ENCODE peak calls at places on chromosome 20, in eight cellular contexts. J is hepatic stellate cell; I is naive thymus-derived CD4-positive, alpha-beta T cell; S is GM23248; P is effector memory CD8-positive, alpha-beta T cell; H is myocyte; F is NCI-H1105; R is epithelial cell of esophagus. K is an unnamed sample.

GRCh38 chr20:57225197-57225733 is 41.2 kb downstream of the BMP7 start:
- DNase-seq in F (no peak), P (no peak), H (no peak), J (no peak), R (no peak), I (no peak), S (no peak), K (no peak)

GRCh38 chr20:47689726-47690125 is 95.6 kb downstream of the SULF2 start:
- DNase-seq in P (no peak), J (no peak), S (no peak), F (no peak), R (no peak), H (no peak), I (no peak), K (no peak)

GRCh38 chr20:35315199-35316020 is 23.2 kb upstream of the FAM83C start:
- DNase-seq in F (no peak), P (no peak), R (no peak), J (no peak), H (no peak), S (peak; percentile 61), I (no peak), K (no peak)

GRCh38 chr20:20668639-20669038 is 43.8 kb downstream of the RALGAPA2 start:
- DNase-seq in S (no peak), F (no peak), R (no peak), H (peak; percentile 4), J (no peak), I (no peak), P (no peak), K (no peak)

GRCh38 chr20:4835244-4836177 is 113.8 kb downstream of the PRND start:
- DNase-seq in F (no peak), P (no peak), R (no peak), J (no peak), H (no peak), S (peak; percentile 55), I (no peak), K (no peak)

GRCh38 chr20:18233408-18233943 is 54.9 kb upstream of the ZNF133 start:
- DNase-seq in P (no peak), I (no peak), F (no peak), H (no peak), R (no peak), S (no peak), J (no peak), K (no peak)

GRCh38 chr20:54115172-54115854 is 44.9 kb upstream of the BCAS1 start:
- DNase-seq in I (no peak), S (peak; percentile 46), J (no peak), P (no peak), R (no peak), H (peak; percentile 15), F (no peak), K (no peak)

GRCh38 chr20:4267242-4267641 is 251.9 kb upstream of the RNF24 start:
- DNase-seq in S (no peak), I (no peak), H (no peak), P (no peak), F (no peak), R (no peak), J (no peak), K (no peak)

GRCh38 chr20:47360489-47361267 is 4.2 kb upstream of the ZMYND8 start:
- DNase-seq in R (peak; percentile 87), S (peak; percentile 80), I (no peak), F (peak; percentile 97), H (peak; percentile 89), J (peak; percentile 79), P (no peak), K (peak; percentile 76)

GRCh38 chr20:52992632-52993031 is 20.5 kb downstream of the TSHZ2 start:
- DNase-seq in J (no peak), I (no peak), F (no peak), H (no peak), R (no peak), P (no peak), S (peak; percentile 53), K (no peak)

GRCh38 chr20:49901588-49901987 is 13.7 kb downstream of the SPATA2 start:
- DNase-seq in J (no peak), R (no peak), S (no peak), P (no peak), I (no peak), F (no peak), H (peak; percentile 35), K (no peak)

GRCh38 chr20:51565741-51566140 is 23.2 kb upstream of the NFATC2 start:
- DNase-seq in F (no peak), I (no peak), P (no peak), R (no peak), H (peak; percentile 25), S (peak; percentile 85), J (peak; percentile 60), K (no peak)

GRCh38 chr20:19934792-19935491 is 82.2 kb upstream of the NAA20 start:
- DNase-seq in H (peak; percentile 42), J (no peak), I (no peak), F (peak; percentile 45), P (no peak), R (peak; percentile 83), S (no peak), K (peak; percentile 33)

GRCh38 chr20:57658447-57659130 is 38.4 kb upstream of the ZBP1 start:
- DNase-seq in P (no peak), F (no peak), R (no peak), S (no peak), I (no peak), H (no peak), J (peak; percentile 3), K (no peak)

GRCh38 chr20:63167026-63167917 is 48.7 kb downstream of the YTHDF1 start:
- DNase-seq in J (no peak), P (no peak), F (no peak), R (no peak), S (peak; percentile 33), H (no peak), I (no peak), K (no peak)

GRCh38 chr20:20366896-20367680 is 816 bp upstream of the INSM1 start:
- DNase-seq in J (no peak), H (no peak), F (peak; percentile 86), R (no peak), I (no peak), S (peak; percentile 21), P (no peak), K (peak; percentile 63)

GRCh38 chr20:51505566-51505965 is 37.0 kb downstream of the NFATC2 start:
- DNase-seq in P (no peak), I (no peak), J (no peak), F (no peak), S (no peak), R (no peak), H (no peak), K (no peak)

GRCh38 chr20:16472045-16472872 is 101.0 kb downstream of the KIF16B start:
- DNase-seq in P (no peak), F (no peak), I (no peak), S (peak; percentile 13), H (no peak), J (no peak), R (peak; percentile 54), K (no peak)

GRCh38 chr20:10661261-10661660 is 12.5 kb downstream of the JAG1 start:
- DNase-seq in I (no peak), P (no peak), R (no peak), F (no peak), J (no peak), S (no peak), H (no peak), K (no peak)

GRCh38 chr20:22577515-22578220 is 6.7 kb downstream of the FOXA2 start:
- DNase-seq in P (no peak), I (no peak), H (no peak), F (no peak), S (no peak), R (no peak), J (no peak), K (no peak)

GRCh38 chr20:36483919-36484808 is 57.2 kb upstream of the MYL9 start:
- DNase-seq in J (no peak), I (no peak), F (no peak), R (peak; percentile 53), H (no peak), P (no peak), S (peak; percentile 73), K (peak; percentile 58)

GRCh38 chr20:5969348-5969935 is 19.0 kb downstream of the MCM8 start:
- DNase-seq in H (no peak), S (no peak), I (no peak), R (no peak), F (no peak), J (no peak), P (no peak), K (no peak)

GRCh38 chr20:46959081-46959692 is 64.5 kb downstream of the EYA2 start:
- DNase-seq in I (no peak), R (peak; percentile 95), P (no peak), H (peak; percentile 77), F (no peak), J (peak; percentile 82), S (peak; percentile 95), K (no peak)

GRCh38 chr20:34090645-34091044 is 21.4 kb downstream of the EIF2S2 start:
- DNase-seq in J (no peak), P (no peak), F (no peak), H (no peak), S (no peak), R (no peak), I (no peak), K (no peak)

GRCh38 chr20:32244150-32244823 is 33.2 kb upstream of the KIF3B start:
- DNase-seq in H (no peak), J (no peak), S (peak; percentile 26), R (no peak), I (no peak), P (no peak), F (no peak), K (no peak)

GRCh38 chr20:60446273-60447111 is 488.3 kb downstream of the CDH26 start:
- DNase-seq in F (no peak), R (no peak), I (no peak), S (peak; percentile 33), J (no peak), P (no peak), H (no peak), K (no peak)

GRCh38 chr20:20519269-20519668 is 151.4 kb downstream of the INSM1 start:
- DNase-seq in H (no peak), P (no peak), R (peak; percentile 4), I (no peak), J (no peak), F (no peak), S (no peak), K (no peak)

GRCh38 chr20:41645372-41645771 is 27.2 kb upstream of the CHD6 start:
- DNase-seq in F (no peak), H (no peak), S (no peak), R (peak; percentile 79), J (no peak), P (no peak), I (no peak), K (no peak)

GRCh38 chr20:16262594-16262993 is 310.7 kb downstream of the KIF16B start:
- DNase-seq in R (no peak), F (no peak), I (no peak), P (no peak), S (no peak), J (no peak), H (no peak), K (no peak)

GRCh38 chr20:46673394-46674252 is 15.6 kb downstream of the TP53RK start:
- DNase-seq in P (no peak), R (no peak), I (no peak), J (no peak), H (no peak), F (no peak), S (no peak), K (no peak)

GRCh38 chr20:10447028-10447427 is 11.9 kb downstream of the SLX4IP start:
- DNase-seq in F (no peak), H (peak; percentile 56), P (peak; percentile 46), I (no peak), R (peak; percentile 64), S (peak; percentile 70), J (peak; percentile 52), K (peak; percentile 34)

GRCh38 chr20:57294558-57294957 is 28.1 kb upstream of the BMP7 start:
- DNase-seq in P (no peak), H (no peak), I (no peak), F (no peak), R (no peak), S (no peak), J (no peak), K (no peak)

GRCh38 chr20:37218431-37218830 is 39.1 kb upstream of the MROH8 start:
- DNase-seq in R (no peak), S (peak; percentile 25), P (no peak), I (no peak), F (no peak), H (no peak), J (no peak), K (no peak)

GRCh38 chr20:40882173-40882572 is 146.4 kb upstream of the TOP1 start:
- DNase-seq in I (peak; percentile 15), H (no peak), J (no peak), R (no peak), P (peak; percentile 7), S (no peak), F (no peak), K (no peak)

K was measured in NCI-H1417.